ENCODE peak calls at places on chromosomes 2 and 18, in six cellular contexts. G is PC-3, E is lower lobe of right lung, M is RWPE2, Q is right cardiac atrium, O is A549. U is an unnamed sample.

GRCh38 chr2:231037202-231037730 is at the start of gene C2orf72:
- ATAC-seq in G (peak), E (no peak), M (peak), Q (peak), O (peak), U (no peak)

GRCh38 chr18:58671941-58672565 is 788 bp downstream of the MALT1 start:
- ATAC-seq in G (peak), E (peak), M (peak), Q (peak), O (peak), U (peak)

GRCh38 chr18:7568426-7568825 is 1.3 kb downstream of the PTPRM start:
- ATAC-seq in G (peak), E (peak), M (peak), Q (peak), O (peak), U (no peak)

GRCh38 chr2:10544252-10544651 is 96.1 kb upstream of the ODC1 start:
- ATAC-seq in G (no peak), E (no peak), M (no peak), Q (no peak), O (no peak), U (no peak)

GRCh38 chr2:43634604-43635306 is 2.3 kb upstream of the PLEKHH2 start:
- ATAC-seq in G (peak), E (no peak), M (peak), Q (no peak), O (peak), U (no peak)

GRCh38 chr2:70035344-70035844 is 51.9 kb upstream of the PCBP1 start:
- ATAC-seq in G (no peak), E (no peak), M (no peak), Q (no peak), O (no peak), U (no peak)

GRCh38 chr18:79574938-79575525 is 104.6 kb upstream of the CTDP1 start:
- ATAC-seq in G (no peak), E (no peak), M (no peak), Q (no peak), O (no peak), U (no peak)

GRCh38 chr2:184192664-184193063 is 405.7 kb upstream of the ZNF804A start:
- ATAC-seq in G (no peak), E (no peak), M (no peak), Q (no peak), O (no peak), U (no peak)

GRCh38 chr2:192749606-192750200 is 555.0 kb upstream of the TMEFF2 start:
- ATAC-seq in G (peak), E (no peak), M (peak), Q (no peak), O (no peak), U (no peak)

GRCh38 chr2:9222246-9222898 is 15.8 kb downstream of the ASAP2 start:
- ATAC-seq in G (no peak), E (no peak), M (no peak), Q (no peak), O (no peak), U (peak)

GRCh38 chr2:85433511-85434089 is 15.1 kb downstream of the SH2D6 start:
- ATAC-seq in G (peak), E (peak), M (peak), Q (peak), O (peak), U (peak)

GRCh38 chr18:2984703-2985261 is 28.2 kb downstream of the LPIN2 start:
- ATAC-seq in G (no peak), E (peak), M (no peak), Q (peak), O (no peak), U (no peak)

GRCh38 chr2:195559431-195559914 is 97.6 kb upstream of the SLC39A10 start:
- ATAC-seq in G (peak), E (peak), M (peak), Q (no peak), O (no peak), U (peak)
- H3K4me3 ChIP-seq in G (no peak), E (no peak), M (no peak), Q (no peak), O (no peak), U (no peak)

DNA sequence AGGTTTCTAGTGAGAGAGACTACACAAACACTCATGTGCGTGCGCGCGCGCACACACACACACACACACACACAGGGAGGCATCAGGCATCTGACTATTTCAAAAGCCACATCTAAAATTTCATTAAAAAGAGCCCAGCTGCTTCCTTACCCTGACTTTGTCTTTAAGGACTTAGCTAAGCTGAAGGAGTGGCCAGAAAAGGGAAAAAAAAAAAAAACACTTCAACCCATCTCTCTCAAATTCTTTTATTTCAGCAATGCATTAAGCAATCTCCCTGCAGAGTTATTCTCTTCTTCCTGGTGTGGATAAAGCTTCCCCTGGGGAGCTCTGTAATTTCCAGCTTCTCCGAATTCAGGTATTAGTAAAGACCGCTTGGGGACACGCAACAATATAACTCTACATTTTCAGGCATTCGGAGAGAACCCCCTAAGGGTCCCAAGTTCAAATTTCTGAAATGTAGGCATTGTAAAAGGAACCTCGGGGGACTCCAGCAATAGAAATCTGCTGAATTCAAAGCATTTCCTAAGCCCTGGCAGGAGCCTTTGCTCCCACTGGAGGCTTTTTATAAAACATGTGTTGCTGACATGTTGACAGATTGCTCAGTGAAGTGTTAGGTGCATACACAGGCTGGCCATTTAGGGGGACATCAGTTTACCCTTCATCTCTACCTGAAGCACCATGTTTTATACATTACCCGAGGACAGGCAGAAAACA is 66.9 kb downstream of the ZNF521 start:
- ATAC-seq in G (no peak), E (peak), M (no peak), Q (peak), O (no peak), U (peak)
- H3K27ac ChIP-seq in G (no peak), E (no peak), M (no peak), Q (peak), O (no peak), U (peak)

GRCh38 chr18:46013484-46014189 is 46.5 kb upstream of the EPG5 start:
- ATAC-seq in G (no peak), E (no peak), M (no peak), Q (no peak), O (no peak), U (no peak)
- H3K4me3 ChIP-seq in G (no peak), E (no peak), M (no peak), Q (no peak), O (no peak), U (no peak)

GRCh38 chr2:232288489-232288888 is 90.1 kb upstream of the ALPP start:
- ATAC-seq in G (no peak), E (no peak), M (no peak), Q (no peak), O (no peak), U (no peak)
- H3K27ac ChIP-seq in G (no peak), E (no peak), M (no peak), Q (no peak), O (no peak), U (no peak)

GRCh38 chr2:33599175-33599942 is at the start of gene FAM98A:
- ATAC-seq in G (peak), E (peak), M (peak), Q (peak), O (peak), U (peak)

GRCh38 chr2:33595385-33595784 is 3.7 kb downstream of the FAM98A start:
- ATAC-seq in G (no peak), E (no peak), M (no peak), Q (no peak), O (no peak), U (no peak)

GRCh38 chr2:33599943-33600192 is 769 bp upstream of the FAM98A start:
- ATAC-seq in G (no peak), E (no peak), M (no peak), Q (no peak), O (no peak), U (no peak)

GRCh38 chr2:33598472-33599174 is 476 bp downstream of the FAM98A start:
- ATAC-seq in G (peak), E (peak), M (peak), Q (peak), O (peak), U (peak)

GRCh38 chr2:33597026-33597425 is 2.1 kb downstream of the FAM98A start:
- ATAC-seq in G (no peak), E (no peak), M (no peak), Q (no peak), O (no peak), U (no peak)
- H3K4me3 ChIP-seq in G (peak), E (no peak), M (no peak), Q (no peak), O (no peak), U (no peak)

GRCh38 chr18:64116806-64117205 is 32.1 kb downstream of the LINC00305 start:
- ATAC-seq in G (no peak), E (no peak), M (no peak), Q (no peak), O (no peak), U (no peak)

GRCh38 chr18:64111950-64112349 is 36.9 kb downstream of the LINC00305 start:
- ATAC-seq in G (no peak), E (no peak), M (no peak), Q (no peak), O (no peak), U (no peak)

GRCh38 chr18:64115906-64116305 is 33.0 kb downstream of the LINC00305 start:
- ATAC-seq in G (no peak), E (no peak), M (no peak), Q (no peak), O (no peak), U (no peak)

DNA sequence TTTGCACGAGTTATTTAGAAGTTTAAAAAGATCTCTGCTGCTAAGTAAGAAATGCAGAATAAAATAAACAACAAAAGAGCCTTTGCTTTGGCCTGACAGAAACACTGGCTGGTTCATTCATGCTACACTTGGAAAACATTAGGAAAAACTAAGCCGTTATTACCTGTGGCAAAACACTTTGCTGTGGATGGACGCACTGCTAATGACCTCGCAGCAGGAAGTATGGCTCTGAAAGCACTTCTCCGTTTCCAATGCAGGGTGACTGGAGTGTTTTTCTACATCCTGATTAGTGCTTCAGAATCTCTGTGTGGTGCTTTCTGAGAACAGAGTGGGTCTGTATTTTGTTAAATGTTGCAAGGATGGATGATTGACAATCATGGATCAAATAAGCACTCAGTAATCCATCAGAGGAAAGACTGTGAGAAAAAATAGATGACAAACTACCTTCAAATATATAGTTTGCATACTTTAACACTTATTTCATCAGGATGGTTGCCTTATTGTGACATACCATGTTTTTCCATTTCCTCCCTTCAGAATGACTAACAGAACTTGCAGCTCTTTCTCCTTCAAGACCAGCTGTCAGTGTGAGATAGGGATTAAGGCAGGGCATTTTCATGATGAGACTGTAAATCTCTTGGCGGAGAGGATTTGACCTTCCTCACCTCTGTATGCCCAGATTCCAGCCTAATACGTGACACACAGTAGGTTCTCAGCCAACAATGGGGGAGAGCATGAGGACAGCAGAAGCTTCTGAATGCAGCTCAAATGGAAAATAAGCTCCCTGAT is 38.0 kb downstream of the LINC00305 start:
- ATAC-seq in G (no peak), E (no peak), M (peak), Q (no peak), O (no peak), U (no peak)
- H3K27ac ChIP-seq in G (no peak), E (no peak), M (no peak), Q (no peak), O (no peak), U (no peak)

GRCh38 chr2:172821370-172822338 is 86.0 kb downstream of the RAPGEF4 start:
- ATAC-seq in G (no peak), E (no peak), M (no peak), Q (peak), O (no peak), U (peak)

GRCh38 chr2:172813314-172813888 is 77.8 kb downstream of the RAPGEF4 start:
- ATAC-seq in G (peak), E (no peak), M (peak), Q (peak), O (peak), U (no peak)

GRCh38 chr2:172822585-172822984 is 86.9 kb downstream of the RAPGEF4 start:
- ATAC-seq in G (no peak), E (peak), M (no peak), Q (peak), O (no peak), U (no peak)

GRCh38 chr2:172819943-172820342 is 84.3 kb downstream of the RAPGEF4 start:
- ATAC-seq in G (no peak), E (no peak), M (no peak), Q (no peak), O (no peak), U (no peak)

DNA sequence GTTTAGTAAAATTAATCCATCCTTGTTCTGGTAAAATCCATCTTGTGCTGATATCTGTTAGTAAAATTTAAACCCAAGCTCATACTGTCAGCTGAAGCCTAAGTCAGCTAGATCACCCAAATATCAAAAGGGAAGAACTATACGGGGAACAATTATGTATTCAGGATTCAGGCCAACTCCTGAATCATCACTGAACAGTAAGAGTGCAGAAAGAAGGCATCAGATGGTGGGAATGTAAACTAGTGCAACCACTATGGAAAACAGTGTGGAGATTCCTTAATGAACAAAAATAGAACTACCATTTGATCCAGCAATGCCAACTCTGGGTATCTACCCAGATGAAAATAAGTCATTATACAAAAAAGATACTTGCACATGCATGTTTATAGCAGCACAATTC is 81.8 kb downstream of the RAPGEF4 start:
- ATAC-seq in G (no peak), E (no peak), M (no peak), Q (no peak), O (no peak), U (no peak)
- H3K4me3 ChIP-seq in G (no peak), E (no peak), M (no peak), Q (no peak), O (no peak), U (no peak)

DNA sequence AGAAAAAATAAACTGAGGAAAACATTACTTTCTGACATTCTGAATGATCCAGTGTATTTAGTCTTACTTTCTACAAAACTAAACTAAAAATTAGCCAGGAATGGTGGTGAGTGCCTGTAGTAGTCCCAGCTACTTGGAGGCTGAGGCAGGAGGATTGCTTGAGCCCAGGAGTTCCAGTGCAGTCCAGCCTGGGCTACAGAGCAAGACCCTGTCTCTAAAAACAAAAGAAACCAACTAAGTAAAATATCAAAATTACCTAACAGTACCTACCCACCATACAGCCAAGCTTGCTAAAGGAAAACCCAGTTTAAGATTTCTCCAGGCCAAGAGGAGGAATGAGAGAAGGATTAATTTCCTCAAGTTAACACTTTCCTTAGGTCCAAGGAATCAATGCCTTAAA is 2.9 kb downstream of the HSPD1 start:
- ATAC-seq in G (no peak), E (no peak), M (no peak), Q (no peak), O (no peak), U (no peak)
- H3K27ac ChIP-seq in G (no peak), E (no peak), M (peak), Q (no peak), O (no peak), U (no peak)

DNA sequence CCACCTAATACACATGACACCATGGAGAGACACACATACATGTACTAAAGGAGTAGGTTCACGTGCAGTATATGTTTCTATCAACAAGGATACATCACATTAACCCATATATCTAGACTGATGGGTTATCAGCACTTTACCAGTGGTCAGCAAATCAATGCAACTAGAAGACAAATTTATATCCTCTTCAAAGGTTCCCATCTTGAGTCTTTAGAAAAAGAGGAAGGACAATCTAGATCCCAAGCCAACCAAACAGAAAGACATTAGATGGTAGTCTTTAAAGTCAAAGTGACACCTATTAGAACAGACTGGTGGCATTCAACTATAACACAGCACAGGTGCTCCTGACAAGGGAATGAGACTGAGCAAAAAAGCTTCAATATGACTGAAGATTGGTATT is 13.8 kb upstream of the SERTAD2 start:
- ATAC-seq in G (no peak), E (no peak), M (no peak), Q (no peak), O (no peak), U (no peak)
- H3K4me3 ChIP-seq in G (no peak), E (no peak), M (no peak), Q (no peak), O (no peak), U (no peak)

GRCh38 chr2:68791914-68792313 is 57.3 kb downstream of the ARHGAP25 start:
- ATAC-seq in G (no peak), E (no peak), M (peak), Q (no peak), O (no peak), U (no peak)
- H3K27ac ChIP-seq in G (no peak), E (no peak), M (peak), Q (no peak), O (no peak), U (no peak)